ENCODE peak calls at places on chromosome 2, in seven cellular contexts. Q, S, R, C, F, A and T are unnamed samples.

GRCh38 chr2:49686291-49686690 is 532.0 kb upstream of the FSHR start:
- DNase-seq in R (no peak), C (no peak), Q (no peak), F (no peak), S (no peak), A (no peak), T (no peak)

GRCh38 chr2:151976945-151977353 is 121.9 kb downstream of the CACNB4 start:
- DNase-seq in R (no peak), A (no peak), C (no peak), S (no peak), F (no peak), Q (no peak), T (no peak)

GRCh38 chr2:60148717-60149116 is 404.7 kb downstream of the BCL11A start:
- DNase-seq in F (no peak), R (no peak), A (no peak), Q (no peak), S (no peak), C (no peak), T (no peak)

GRCh38 chr2:239260546-239261327 is 140.1 kb downstream of the HDAC4 start:
- DNase-seq in S (no peak), F (no peak), Q (no peak), R (no peak), A (no peak), C (no peak), T (no peak)

GRCh38 chr2:192243488-192243887 is 48.8 kb upstream of the TMEFF2 start:
- DNase-seq in R (no peak), A (no peak), F (no peak), S (no peak), Q (no peak), C (peak), T (peak)

GRCh38 chr2:12705742-12706141 is 11.0 kb upstream of the TRIB2 start:
- DNase-seq in F (no peak), C (no peak), A (no peak), S (no peak), Q (no peak), R (no peak), T (no peak)

GRCh38 chr2:221488134-221488807 is 83.8 kb downstream of the EPHA4 start:
- DNase-seq in F (no peak), A (no peak), C (no peak), S (no peak), Q (no peak), R (no peak), T (no peak)

GRCh38 chr2:214492152-214492551 is 81.3 kb downstream of the VWC2L start:
- DNase-seq in A (no peak), C (no peak), Q (no peak), F (no peak), R (no peak), S (no peak), T (peak)

GRCh38 chr2:39513641-39514094 is 76.6 kb upstream of the MAP4K3 start:
- DNase-seq in F (peak), Q (no peak), R (peak), S (no peak), A (no peak), C (peak), T (peak)

GRCh38 chr2:55165567-55165966 is 66.5 kb downstream of the CLHC1 start:
- DNase-seq in S (no peak), Q (no peak), C (no peak), R (no peak), F (no peak), A (no peak), T (peak)

GRCh38 chr2:113105047-113105446 is 22.4 kb upstream of the IL1RN start:
- DNase-seq in F (peak), A (no peak), C (no peak), R (no peak), S (no peak), Q (no peak), T (peak)

GRCh38 chr2:216164087-216164486 is 54.9 kb downstream of the XRCC5 start:
- DNase-seq in F (no peak), S (no peak), C (no peak), A (no peak), R (no peak), Q (no peak), T (no peak)

GRCh38 chr2:139805378-139805777 is 1025.2 kb upstream of the NXPH2 start:
- DNase-seq in S (no peak), F (no peak), R (peak), Q (no peak), A (no peak), C (no peak), T (no peak)

GRCh38 chr2:7634370-7634769 is 717.2 kb downstream of the RNF144A start:
- DNase-seq in S (no peak), F (no peak), A (no peak), R (no peak), Q (no peak), C (no peak), T (no peak)

GRCh38 chr2:160816916-160817315 is 323.3 kb upstream of the RBMS1 start:
- DNase-seq in F (no peak), Q (no peak), R (peak), A (no peak), S (no peak), C (no peak), T (no peak)

GRCh38 chr2:3480352-3481010 is 38.9 kb downstream of the ADI1 start:
- DNase-seq in A (no peak), Q (no peak), F (no peak), C (no peak), R (no peak), S (no peak), T (no peak)

GRCh38 chr2:130791617-130791939 is 36.2 kb downstream of the AMER3 start:
- DNase-seq in C (no peak), S (no peak), F (no peak), R (no peak), A (no peak), Q (no peak), T (no peak)